ENCODE peak calls at places on chromosomes 16 and 17, in five cellular contexts. N is right lobe of liver, Z is choroid plexus epithelial cell, G is ascending aorta, J is AG04450. Y is an unnamed sample.

GRCh38 chr16:48560692-48561091 is 49.3 kb downstream of the N4BP1 start:
- DNase-seq in N (no peak), Z (no peak), G (no peak), J (no peak), Y (no peak)

GRCh38 chr17:48553837-48554236 is 8.9 kb upstream of the HOXB2 start:
- DNase-seq in N (no peak), Z (no peak), G (no peak), J (no peak), Y (no peak)

GRCh38 chr17:78884148-78884870 is 18.7 kb downstream of the CEP295NL start:
- DNase-seq in N (no peak), Z (no peak), G (no peak), J (no peak), Y (no peak)

GRCh38 chr17:2400474-2400866 is 390 bp downstream of the MNT start:
- DNase-seq in N (peak; percentile 75), Z (peak; percentile 66), G (no peak), J (no peak), Y (peak; percentile 70)

GRCh38 chr16:48117217-48118105 is 38.3 kb downstream of the ABCC12 start:
- DNase-seq in N (no peak), Z (peak; percentile 65), G (no peak), J (no peak), Y (peak; percentile 78)

GRCh38 chr17:75088465-75088895 is 726 bp downstream of the SLC16A5 start:
- DNase-seq in N (no peak), Z (no peak), G (no peak), J (no peak), Y (no peak)

GRCh38 chr16:56625140-56625942 is at the start of gene MT1E:
- DNase-seq in N (peak; percentile 80), Z (peak; percentile 87), G (peak; percentile 93), J (no peak), Y (peak; percentile 41)

GRCh38 chr17:64315032-64315490 is 52.0 kb upstream of the TEX2 start:
- DNase-seq in N (peak; percentile 88), Z (no peak), G (peak; percentile 94), J (no peak), Y (no peak)

GRCh38 chr16:66470556-66470955 is 43.5 kb downstream of the BEAN1 start:
- DNase-seq in N (no peak), Z (no peak), G (no peak), J (no peak), Y (no peak)

GRCh38 chr16:64738321-64738960 is 383.4 kb downstream of the CDH11 start:
- DNase-seq in N (no peak), Z (peak; percentile 79), G (no peak), J (peak; percentile 18), Y (no peak)

GRCh38 chr17:311119-311848 is 41.3 kb downstream of the RPH3AL start:
- DNase-seq in N (peak; percentile 16), Z (no peak), G (no peak), J (no peak), Y (no peak)

DNA sequence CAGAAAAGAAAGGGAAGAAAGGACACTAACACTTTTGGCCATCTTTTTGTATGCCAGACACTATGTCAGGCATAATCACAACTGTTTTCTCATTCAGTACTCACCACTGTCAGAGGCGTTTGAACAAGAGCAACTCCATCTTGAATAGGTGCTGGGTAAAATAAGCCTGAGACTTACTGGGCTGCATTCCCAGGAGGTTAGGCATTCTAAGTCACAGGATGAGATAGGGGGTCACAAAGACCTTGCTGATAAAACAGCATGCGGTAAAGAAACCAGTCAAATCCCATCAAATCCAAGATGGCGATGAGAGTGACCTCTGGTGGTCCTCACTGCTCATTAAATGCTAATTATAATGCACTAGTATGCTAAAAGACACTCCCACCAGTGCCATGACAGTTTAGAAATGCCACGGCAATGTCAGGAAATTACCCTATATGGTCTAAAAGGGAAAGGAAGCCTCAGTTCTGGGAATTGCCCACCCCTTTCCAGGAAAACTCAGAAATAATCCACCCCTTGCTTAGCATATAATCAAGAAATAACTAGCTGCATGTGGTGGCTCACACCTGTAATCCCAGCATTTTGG is 14.9 kb upstream of the LYRM9 start:
- DNase-seq in N (no peak), Z (no peak), G (no peak), J (no peak), Y (no peak)
- TF ChIP-seq CTCF in N (no peak), Z (no peak), G (no peak), J (no peak), Y (no peak)

GRCh38 chr17:50195196-50195865 is 6.1 kb downstream of the COL1A1 start:
- DNase-seq in N (no peak), Z (peak; percentile 61), G (no peak), J (no peak), Y (no peak)

GRCh38 chr17:50196826-50197225 is 4.6 kb downstream of the COL1A1 start:
- DNase-seq in N (no peak), Z (peak; percentile 64), G (no peak), J (no peak), Y (no peak)

GRCh38 chr17:50192873-50193274 is 8.6 kb downstream of the COL1A1 start:
- DNase-seq in N (no peak), Z (no peak), G (no peak), J (no peak), Y (peak; percentile 37)

GRCh38 chr17:50196036-50196435 is 5.4 kb downstream of the COL1A1 start:
- DNase-seq in N (no peak), Z (peak; percentile 29), G (no peak), J (no peak), Y (no peak)

GRCh38 chr17:50194441-50195195 is 6.8 kb downstream of the COL1A1 start:
- DNase-seq in N (no peak), Z (peak; percentile 23), G (no peak), J (no peak), Y (no peak)
- H3K4me3 ChIP-seq in N (no peak overlapping the region), Z (peak overlapping the region; percentile 28), G (no peak overlapping the region), J (peak overlapping the region; percentile 96), Y (no peak overlapping the region)

GRCh38 chr17:9332164-9332527 is 243.5 kb downstream of the STX8 start:
- DNase-seq in N (no peak), Z (no peak), G (no peak), J (no peak), Y (no peak)
- TF ChIP-seq CTCF in N (no peak), Z (no peak), G (no peak), J (no peak), Y (no peak)

GRCh38 chr17:76707985-76708807 is 2.6 kb downstream of the MXRA7 start:
- DNase-seq in N (no peak), Z (no peak), G (no peak), J (no peak), Y (no peak)

GRCh38 chr17:76702941-76703637 is 7.7 kb downstream of the MXRA7 start:
- DNase-seq in N (no peak), Z (no peak), G (no peak), J (no peak), Y (no peak)

GRCh38 chr17:76704799-76705198 is 6.0 kb downstream of the MXRA7 start:
- DNase-seq in N (no peak), Z (no peak), G (no peak), J (no peak), Y (no peak)

GRCh38 chr17:76709077-76709950 is 1.5 kb downstream of the MXRA7 start:
- DNase-seq in N (no peak), Z (peak; percentile 95), G (peak; percentile 98), J (peak; percentile 95), Y (no peak)

DNA sequence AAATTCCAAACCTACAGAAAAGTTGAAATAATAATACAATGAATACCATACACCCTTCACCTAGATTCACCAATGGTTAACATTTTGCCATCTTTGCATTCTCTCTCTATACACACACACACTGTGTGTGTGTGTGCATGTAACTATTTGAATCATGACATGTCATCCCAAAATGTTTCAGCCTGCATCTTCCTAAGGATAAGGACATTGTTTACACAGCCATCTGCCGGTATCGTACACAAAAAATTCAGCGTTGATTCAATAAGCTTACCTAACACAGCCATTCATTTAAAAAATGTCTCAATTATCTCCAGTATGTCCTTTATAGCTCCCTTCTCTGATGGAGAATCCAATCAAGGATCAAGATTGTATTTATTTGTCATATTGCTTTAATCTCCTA is 3.9 kb downstream of the MXRA7 start:
- DNase-seq in N (no peak), Z (no peak), G (no peak), J (no peak), Y (no peak)
- H3K4me3 ChIP-seq in N (no peak overlapping the region), Z (no peak overlapping the region), G (no peak overlapping the region), J (no peak overlapping the region), Y (no peak overlapping the region)

Y was measured in GM12865.